ENCODE peak calls at places on chromosomes 6 and 20, in four cellular contexts. D, T, Y and J are unnamed samples.

GRCh38 chr6:27059621-27060425 is 187.7 kb upstream of the PRSS16 start:
- DNase-seq in Y (no peak), T (no peak), D (no peak), J (peak; percentile 6)

GRCh38 chr6:31777667-31778050 is 531 bp upstream of the VWA7 start:
- DNase-seq in D (no peak), Y (no peak), T (no peak), J (no peak)

GRCh38 chr6:9583946-9584345 is 830.9 kb downstream of the TFAP2A start:
- DNase-seq in Y (no peak), T (no peak), D (no peak), J (no peak)

GRCh38 chr6:16684896-16685554 is 76.2 kb downstream of the ATXN1 start:
- DNase-seq in Y (peak; percentile 90), D (peak; percentile 93), T (no peak), J (peak; percentile 65)

GRCh38 chr6:101883398-101883975 is 490.0 kb downstream of the GRIK2 start:
- DNase-seq in T (no peak), Y (peak; percentile 4), D (no peak), J (no peak)

GRCh38 chr6:9783567-9783966 is 631.3 kb downstream of the TFAP2A start:
- DNase-seq in D (peak; percentile 58), Y (no peak), T (no peak), J (no peak)

GRCh38 chr6:131331146-131331545 is 195.9 kb downstream of the AKAP7 start:
- DNase-seq in T (no peak), D (no peak), Y (peak; percentile 25), J (no peak)

GRCh38 chr6:105733556-105734162 is 330.8 kb upstream of the PREP start:
- DNase-seq in D (peak; percentile 18), T (no peak), Y (peak; percentile 40), J (no peak)

GRCh38 chr6:81451787-81452186 is 300.7 kb downstream of the TENT5A start:
- DNase-seq in D (peak; percentile 73), Y (peak; percentile 94), T (no peak), J (no peak)

GRCh38 chr20:17964073-17964472 is 4.5 kb downstream of the SNX5 start:
- DNase-seq in D (no peak), Y (no peak), T (no peak), J (no peak)

GRCh38 chr20:38685853-38686473 is 38.3 kb upstream of the SLC32A1 start:
- DNase-seq in D (peak; percentile 27), Y (peak; percentile 38), T (peak; percentile 20), J (peak; percentile 59)

GRCh38 chr20:42587427-42587826 is 602.3 kb downstream of the PTPRT start:
- DNase-seq in T (no peak), Y (no peak), D (no peak), J (no peak)

GRCh38 chr6:137704802-137705165 is 162.3 kb upstream of the TNFAIP3 start:
- DNase-seq in Y (no peak), T (no peak), D (no peak), J (no peak)

GRCh38 chr6:152223622-152224021 is 413.5 kb downstream of the SYNE1 start:
- DNase-seq in D (no peak), Y (no peak), T (no peak), J (no peak)

GRCh38 chr20:17914957-17915356 is 53.6 kb downstream of the SNX5 start:
- DNase-seq in T (no peak), D (no peak), Y (no peak), J (no peak)

GRCh38 chr6:32415521-32416019 is 8.6 kb upstream of the BTNL2 start:
- DNase-seq in D (peak; percentile 79), Y (peak; percentile 62), T (peak; percentile 67), J (peak; percentile 41)

GRCh38 chr6:21846541-21847451 is 253.2 kb downstream of the SOX4 start:
- DNase-seq in Y (peak; percentile 54), T (no peak), D (peak; percentile 9), J (no peak)

GRCh38 chr6:148328876-148329567 is 13.6 kb upstream of the SASH1 start:
- DNase-seq in D (no peak), Y (peak; percentile 56), T (no peak), J (no peak)

GRCh38 chr20:51731771-51732453 is 36.3 kb downstream of the ATP9A start:
- DNase-seq in D (no peak), Y (peak; percentile 50), T (no peak), J (no peak)

GRCh38 chr6:156563710-156564109 is 213.5 kb upstream of the ARID1B start:
- DNase-seq in D (no peak), T (no peak), Y (no peak), J (no peak)

GRCh38 chr6:10425973-10426780 is 11.3 kb upstream of the TFAP2A start:
- DNase-seq in T (no peak), D (peak; percentile 79), Y (peak; percentile 34), J (peak; percentile 84)

GRCh38 chr6:149755300-149756260 is 6.0 kb downstream of the PCMT1 start:
- DNase-seq in Y (no peak), T (no peak), D (no peak), J (no peak)

GRCh38 chr6:90000864-90001731 is 106.8 kb downstream of the GJA10 start:
- DNase-seq in Y (peak; percentile 53), T (no peak), D (peak; percentile 60), J (no peak)